ENCODE peak calls at places on chromosomes 11 and 22, in five cellular contexts. One of them, this sample, is unnamed.

GRCh38 chr11:15816270-15816871 is 540.0 kb downstream of the SOX6 start:
- DNase-seq in CD8-positive, alpha-beta memory T cell: no peak
- DNase-seq in IMR-90: peak; percentile 92
- DNase-seq in left lobe of liver: no peak
- DNase-seq in stimulated activated CD4-positive, alpha-beta T cell treated with anti-CD3 and anti-CD28 coated beads, Interleukin-12 subunit alpha, Interleukin-12 subunit beta, amount 100 ng/mL, for 48 hours: no peak
- DNase-seq in this sample: no peak

GRCh38 chr11:117821431-117821830 is 3.1 kb downstream of the FXYD2 start:
- DNase-seq in CD8-positive, alpha-beta memory T cell: no peak
- DNase-seq in IMR-90: no peak
- DNase-seq in left lobe of liver: no peak
- DNase-seq in stimulated activated CD4-positive, alpha-beta T cell treated with anti-CD3 and anti-CD28 coated beads, Interleukin-12 subunit alpha, Interleukin-12 subunit beta, amount 100 ng/mL, for 48 hours: no peak
- DNase-seq in this sample: no peak

GRCh38 chr11:64893194-64894069 is 15.0 kb upstream of the EHD1 start:
- DNase-seq in CD8-positive, alpha-beta memory T cell: no peak
- DNase-seq in IMR-90: no peak
- DNase-seq in left lobe of liver: peak; percentile 95
- DNase-seq in stimulated activated CD4-positive, alpha-beta T cell treated with anti-CD3 and anti-CD28 coated beads, Interleukin-12 subunit alpha, Interleukin-12 subunit beta, amount 100 ng/mL, for 48 hours: no peak
- DNase-seq in this sample: no peak

GRCh38 chr11:13952668-13953067 is 9.9 kb upstream of the SPON1 start:
- DNase-seq in CD8-positive, alpha-beta memory T cell: no peak
- DNase-seq in IMR-90: no peak
- DNase-seq in left lobe of liver: no peak
- DNase-seq in stimulated activated CD4-positive, alpha-beta T cell treated with anti-CD3 and anti-CD28 coated beads, Interleukin-12 subunit alpha, Interleukin-12 subunit beta, amount 100 ng/mL, for 48 hours: no peak
- DNase-seq in this sample: no peak

GRCh38 chr11:69075421-69076128 is 26.8 kb downstream of the TPCN2 start:
- DNase-seq in CD8-positive, alpha-beta memory T cell: no peak
- DNase-seq in IMR-90: peak; percentile 99
- DNase-seq in left lobe of liver: no peak
- DNase-seq in stimulated activated CD4-positive, alpha-beta T cell treated with anti-CD3 and anti-CD28 coated beads, Interleukin-12 subunit alpha, Interleukin-12 subunit beta, amount 100 ng/mL, for 48 hours: no peak
- DNase-seq in this sample: no peak

GRCh38 chr11:9263840-9264380 is 1.2 kb downstream of the DENND5A start:
- DNase-seq in CD8-positive, alpha-beta memory T cell: no peak
- DNase-seq in IMR-90: peak; percentile 30
- DNase-seq in left lobe of liver: no peak
- DNase-seq in stimulated activated CD4-positive, alpha-beta T cell treated with anti-CD3 and anti-CD28 coated beads, Interleukin-12 subunit alpha, Interleukin-12 subunit beta, amount 100 ng/mL, for 48 hours: peak; percentile 38
- DNase-seq in this sample: peak; percentile 67

GRCh38 chr22:46073683-46074504 is 76.4 kb upstream of the PPARA start:
- DNase-seq in CD8-positive, alpha-beta memory T cell: no peak
- DNase-seq in IMR-90: peak; percentile 42
- DNase-seq in left lobe of liver: peak; percentile 63
- DNase-seq in stimulated activated CD4-positive, alpha-beta T cell treated with anti-CD3 and anti-CD28 coated beads, Interleukin-12 subunit alpha, Interleukin-12 subunit beta, amount 100 ng/mL, for 48 hours: no peak
- DNase-seq in this sample: no peak

GRCh38 chr22:44970291-44970690 is 39.5 kb downstream of the PHF21B start:
- DNase-seq in CD8-positive, alpha-beta memory T cell: no peak
- DNase-seq in IMR-90: no peak
- DNase-seq in left lobe of liver: no peak
- DNase-seq in stimulated activated CD4-positive, alpha-beta T cell treated with anti-CD3 and anti-CD28 coated beads, Interleukin-12 subunit alpha, Interleukin-12 subunit beta, amount 100 ng/mL, for 48 hours: no peak
- DNase-seq in this sample: no peak

GRCh38 chr11:23555085-23555484 is 694.8 kb upstream of the CCDC179 start:
- DNase-seq in CD8-positive, alpha-beta memory T cell: no peak
- DNase-seq in IMR-90: peak; percentile 76
- DNase-seq in left lobe of liver: no peak
- DNase-seq in stimulated activated CD4-positive, alpha-beta T cell treated with anti-CD3 and anti-CD28 coated beads, Interleukin-12 subunit alpha, Interleukin-12 subunit beta, amount 100 ng/mL, for 48 hours: no peak
- DNase-seq in this sample: no peak

This sample was measured in stimulated activated naive CD4-positive, alpha-beta T cell.